ENCODE peak calls at places on chromosome 1, in four cellular contexts. One of them, this sample, is unnamed.

GRCh38 chr1:23423415-23424170 is 955 bp downstream of the TCEA3 start:
- DNase-seq in fibroblast of pulmonary artery: no peak
- DNase-seq in osteocyte: no peak
- DNase-seq in endodermal cell: peak
- DNase-seq in this sample: peak

GRCh38 chr1:107184888-107185287 is 44.0 kb downstream of the NTNG1 start:
- DNase-seq in fibroblast of pulmonary artery: no peak
- DNase-seq in endodermal cell: no peak
- DNase-seq in osteocyte: no peak
- DNase-seq in this sample: no peak

GRCh38 chr1:53577141-53578100 is 118.2 kb downstream of the DMRTB1 start:
- DNase-seq in fibroblast of pulmonary artery: no peak
- DNase-seq in endodermal cell: peak
- DNase-seq in osteocyte: no peak
- DNase-seq in this sample: no peak

GRCh38 chr1:32989160-32989894 is 24.7 kb upstream of the RNF19B start:
- DNase-seq in fibroblast of pulmonary artery: peak
- DNase-seq in osteocyte: no peak
- DNase-seq in endodermal cell: peak
- DNase-seq in this sample: no peak

GRCh38 chr1:46487818-46488218 is 1.8 kb upstream of the DMBX1 start:
- DNase-seq in osteocyte: no peak
- DNase-seq in endodermal cell: peak
- DNase-seq in fibroblast of pulmonary artery: peak
- DNase-seq in this sample: no peak

GRCh38 chr1:174652496-174653280 is 204.9 kb downstream of the GPR52 start:
- DNase-seq in fibroblast of pulmonary artery: no peak
- DNase-seq in osteocyte: no peak
- DNase-seq in endodermal cell: peak
- DNase-seq in this sample: no peak

GRCh38 chr1:12052008-12052573 is 11.0 kb upstream of the TNFRSF8 start:
- DNase-seq in osteocyte: no peak
- DNase-seq in endodermal cell: peak
- DNase-seq in fibroblast of pulmonary artery: peak
- DNase-seq in this sample: peak

GRCh38 chr1:27886744-27887143 is 14.4 kb downstream of the THEMIS2 start:
- DNase-seq in fibroblast of pulmonary artery: no peak
- DNase-seq in osteocyte: no peak
- DNase-seq in endodermal cell: no peak
- DNase-seq in this sample: no peak

GRCh38 chr1:19903621-19904020 is 19.8 kb downstream of the PLA2G2E start:
- DNase-seq in fibroblast of pulmonary artery: no peak
- DNase-seq in endodermal cell: no peak
- DNase-seq in osteocyte: no peak
- DNase-seq in this sample: no peak

GRCh38 chr1:246512230-246512629 is 5.2 kb upstream of the SMYD3 start:
- DNase-seq in osteocyte: no peak
- DNase-seq in endodermal cell: no peak
- DNase-seq in fibroblast of pulmonary artery: no peak
- DNase-seq in this sample: no peak

GRCh38 chr1:67831850-67832513 is 1.3 kb downstream of the GNG12 start:
- DNase-seq in endodermal cell: peak
- DNase-seq in fibroblast of pulmonary artery: peak
- DNase-seq in osteocyte: no peak
- DNase-seq in this sample: peak

GRCh38 chr1:24386931-24387330 is 26.7 kb downstream of the STPG1 start:
- DNase-seq in endodermal cell: no peak
- DNase-seq in osteocyte: no peak
- DNase-seq in fibroblast of pulmonary artery: no peak
- DNase-seq in this sample: no peak

GRCh38 chr1:183205196-183205781 is 19.2 kb downstream of the LAMC2 start:
- DNase-seq in osteocyte: no peak
- DNase-seq in endodermal cell: no peak
- DNase-seq in fibroblast of pulmonary artery: peak
- DNase-seq in this sample: no peak

GRCh38 chr1:40332695-40333094 is 15.6 kb upstream of the COL9A2 start:
- DNase-seq in fibroblast of pulmonary artery: no peak
- DNase-seq in endodermal cell: no peak
- DNase-seq in osteocyte: no peak
- DNase-seq in this sample: no peak

GRCh38 chr1:204503122-204503912 is 8.7 kb upstream of the PIK3C2B start:
- DNase-seq in fibroblast of pulmonary artery: peak
- DNase-seq in osteocyte: no peak
- DNase-seq in endodermal cell: no peak
- DNase-seq in this sample: no peak

GRCh38 chr1:35832515-35832914 is 24.7 kb downstream of the AGO4 start:
- DNase-seq in osteocyte: no peak
- DNase-seq in endodermal cell: no peak
- DNase-seq in fibroblast of pulmonary artery: no peak
- DNase-seq in this sample: no peak

GRCh38 chr1:119784127-119784781 is 15.5 kb upstream of the HMGCS2 start:
- DNase-seq in osteocyte: no peak
- DNase-seq in fibroblast of pulmonary artery: peak
- DNase-seq in endodermal cell: no peak
- DNase-seq in this sample: no peak

GRCh38 chr1:28246427-28246832 is 10.5 kb downstream of the ATP5IF1 start:
- DNase-seq in endodermal cell: no peak
- DNase-seq in osteocyte: no peak
- DNase-seq in fibroblast of pulmonary artery: peak
- DNase-seq in this sample: no peak

DNA sequence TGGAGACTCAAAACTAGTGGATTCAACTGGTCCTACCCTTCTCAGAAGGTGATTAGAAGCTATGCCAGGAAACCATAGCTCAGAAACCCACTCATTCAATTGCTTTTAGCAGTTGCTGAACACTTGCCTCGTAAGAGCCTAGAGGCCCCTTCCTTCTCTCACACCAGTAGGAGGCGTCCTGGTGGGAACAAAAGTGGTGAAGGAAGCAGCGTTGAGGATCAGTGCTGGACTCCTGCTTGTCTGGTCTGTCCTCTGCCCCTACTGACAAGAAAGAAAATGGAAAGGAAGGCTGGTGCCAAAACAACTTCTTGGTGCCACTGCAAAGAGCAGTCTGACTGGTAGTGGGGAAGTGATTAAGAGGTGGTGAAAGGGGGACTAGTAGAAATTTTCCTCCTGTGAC is 269.7 kb downstream of the LMO4 start:
- DNase-seq in fibroblast of pulmonary artery: no peak
- DNase-seq in osteocyte: no peak
- DNase-seq in endodermal cell: peak
- DNase-seq in this sample: no peak
- TF ChIP-seq CTCF in fibroblast of pulmonary artery: no peak
- TF ChIP-seq CTCF in osteocyte: no peak
- TF ChIP-seq CTCF in endodermal cell: peak
- TF ChIP-seq CTCF in this sample: no peak

GRCh38 chr1:192732787-192733186 is 76.1 kb upstream of the RGS2 start:
- DNase-seq in fibroblast of pulmonary artery: no peak
- DNase-seq in endodermal cell: no peak
- DNase-seq in osteocyte: no peak
- DNase-seq in this sample: no peak
- TF ChIP-seq CTCF in fibroblast of pulmonary artery: peak
- TF ChIP-seq CTCF in endodermal cell: peak
- TF ChIP-seq CTCF in osteocyte: peak
- TF ChIP-seq CTCF in this sample: no peak

DNA sequence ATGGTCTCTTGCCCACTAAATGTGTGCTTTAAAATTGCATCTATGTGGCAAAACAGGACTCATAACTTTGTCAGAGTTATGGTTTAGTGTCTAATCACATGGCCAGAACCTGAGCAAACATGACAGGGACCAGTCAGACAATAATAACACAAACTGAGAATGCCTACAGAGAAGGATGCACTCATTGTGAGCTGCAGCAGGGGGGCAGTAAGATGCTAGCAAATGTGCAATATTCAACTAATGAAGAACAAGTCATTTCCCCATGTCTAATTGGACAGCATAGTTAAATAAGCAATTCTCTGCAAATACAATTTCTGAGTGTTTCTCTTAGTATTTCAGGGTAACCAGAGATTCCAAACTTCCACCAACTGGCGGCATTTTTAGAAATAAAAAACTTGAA is 30.8 kb downstream of the SPAG17 start:
- DNase-seq in fibroblast of pulmonary artery: peak
- DNase-seq in osteocyte: no peak
- DNase-seq in endodermal cell: no peak
- DNase-seq in this sample: no peak
- TF ChIP-seq CTCF in fibroblast of pulmonary artery: peak
- TF ChIP-seq CTCF in osteocyte: peak
- TF ChIP-seq CTCF in endodermal cell: peak
- TF ChIP-seq CTCF in this sample: no peak

GRCh38 chr1:221430133-221430960 is 311.5 kb downstream of the DUSP10 start:
- DNase-seq in osteocyte: no peak
- DNase-seq in endodermal cell: no peak
- DNase-seq in fibroblast of pulmonary artery: no peak
- DNase-seq in this sample: no peak

GRCh38 chr1:221429262-221429661 is 312.6 kb downstream of the DUSP10 start:
- DNase-seq in osteocyte: no peak
- DNase-seq in endodermal cell: no peak
- DNase-seq in fibroblast of pulmonary artery: peak
- DNase-seq in this sample: no peak

GRCh38 chr1:221435510-221435909 is 306.4 kb downstream of the DUSP10 start:
- DNase-seq in fibroblast of pulmonary artery: peak
- DNase-seq in endodermal cell: no peak
- DNase-seq in osteocyte: no peak
- DNase-seq in this sample: no peak

GRCh38 chr1:221431968-221432367 is 309.9 kb downstream of the DUSP10 start:
- DNase-seq in osteocyte: no peak
- DNase-seq in fibroblast of pulmonary artery: no peak
- DNase-seq in endodermal cell: no peak
- DNase-seq in this sample: no peak

DNA sequence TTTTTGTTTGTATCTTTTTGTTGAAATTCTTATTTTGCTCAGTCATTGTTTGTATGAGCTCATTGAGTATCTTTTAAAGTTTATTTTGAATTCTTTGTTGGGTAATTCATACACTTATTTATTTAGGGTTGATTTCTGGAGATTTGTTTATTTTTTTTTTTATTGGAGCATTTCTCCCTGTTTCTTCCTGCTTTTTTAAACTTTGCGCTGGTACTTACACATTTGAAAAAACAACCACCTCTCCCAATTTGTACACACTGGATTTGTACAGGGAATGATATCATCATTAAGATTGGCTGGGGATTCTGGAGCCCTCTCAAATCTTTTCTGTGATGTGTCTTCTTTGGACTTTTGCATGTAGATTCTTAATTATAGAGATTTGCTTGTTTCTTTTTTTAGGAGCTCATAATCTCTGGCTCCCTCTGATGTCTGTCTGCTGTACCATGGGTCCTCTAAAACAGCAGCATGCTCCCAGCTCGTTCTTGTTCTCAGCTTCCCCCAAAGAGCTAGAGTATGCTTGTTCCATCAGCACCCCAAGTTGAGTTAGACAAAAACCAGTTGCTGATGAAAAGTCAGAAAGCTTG is 310.7 kb downstream of the DUSP10 start:
- DNase-seq in osteocyte: no peak
- DNase-seq in endodermal cell: no peak
- DNase-seq in fibroblast of pulmonary artery: peak
- DNase-seq in this sample: no peak
- TF ChIP-seq CTCF in osteocyte: no peak
- TF ChIP-seq CTCF in endodermal cell: no peak
- TF ChIP-seq CTCF in fibroblast of pulmonary artery: peak
- TF ChIP-seq CTCF in this sample: no peak